ENCODE peak calls at places on chromosomes 16 and 17, in five cellular contexts. D is neuronal stem cell; P is GM04503; J is Caco-2; T is stimulated activated CD8-positive, alpha-beta memory T cell treated with anti-CD3 and anti-CD28 coated beads, Interleukin-2, amount 100 ng/mL, for 1 hour. E is an unnamed sample.
A peak's percentile ranks its signal among the peaks of the same experiment; 100 is the strongest.

GRCh38 chr16:3112058-3112880 is at the start of gene ZNF205:
- DNase-seq in D (peak; percentile 76), P (no peak), J (peak; percentile 84), T (no peak), E (peak; percentile 76)

GRCh38 chr17:74480290-74480689 is 13.9 kb downstream of the CD300A start:
- DNase-seq in D (no peak), P (no peak), J (no peak), T (no peak), E (no peak)

GRCh38 chr17:75084039-75084660 is 3.6 kb upstream of the SLC16A5 start:
- DNase-seq in D (no peak), P (no peak), J (no peak), T (no peak), E (no peak)

GRCh38 chr16:66953462-66954096 is 7.5 kb upstream of the CES3 start:
- DNase-seq in D (no peak), P (no peak), J (peak; percentile 44), T (no peak), E (no peak)

GRCh38 chr16:3965781-3966582 is 85.5 kb upstream of the CREBBP start:
- DNase-seq in D (no peak), P (no peak), J (no peak), T (no peak), E (no peak)

GRCh38 chr17:35089846-35090193 is 26.3 kb upstream of the RFFL start:
- DNase-seq in D (no peak), P (no peak), J (peak; percentile 54), T (no peak), E (peak; percentile 62)

GRCh38 chr17:58315281-58315711 is 13.3 kb downstream of the TSPOAP1 start:
- DNase-seq in D (no peak), P (no peak), J (no peak), T (no peak), E (no peak)

GRCh38 chr16:80804451-80805383 is at the start of gene CDYL2:
- DNase-seq in D (peak; percentile 14), P (no peak), J (peak; percentile 70), T (no peak), E (peak; percentile 75)

GRCh38 chr17:41446806-41447205 is 6.0 kb upstream of the KRT38 start:
- DNase-seq in D (no peak), P (no peak), J (no peak), T (no peak), E (peak; percentile 76)

GRCh38 chr17:34781571-34782108 is 179.6 kb downstream of the CCT6B start:
- DNase-seq in D (peak; percentile 21), P (peak; percentile 3), J (no peak), T (no peak), E (peak; percentile 73)

GRCh38 chr17:67056746-67057490 is 12.6 kb downstream of the CACNG1 start:
- DNase-seq in D (no peak), P (no peak), J (no peak), T (no peak), E (no peak)

GRCh38 chr17:44223574-44224046 is 4.1 kb upstream of the UBTF start:
- DNase-seq in D (no peak), P (no peak), J (no peak), T (no peak), E (peak; percentile 61)

GRCh38 chr17:4950075-4950756 is 703 bp upstream of the ENO3 start:
- DNase-seq in D (no peak), P (no peak), J (no peak), T (no peak), E (peak; percentile 73)

GRCh38 chr16:4689864-4690704 is 3.3 kb upstream of the NUDT16L1 start:
- DNase-seq in D (no peak), P (no peak), J (no peak), T (no peak), E (no peak)

GRCh38 chr17:17682293-17682736 is 1.1 kb downstream of the RAI1 start:
- DNase-seq in D (no peak), P (no peak), J (peak; percentile 64), T (no peak), E (peak; percentile 76)

GRCh38 chr17:67517335-67517734 is 140.3 kb downstream of the PITPNC1 start:
- DNase-seq in D (no peak), P (no peak), J (no peak), T (no peak), E (no peak)

GRCh38 chr17:8964801-8965393 is 610 bp downstream of the PIK3R5 start:
- DNase-seq in D (no peak), P (no peak), J (no peak), T (no peak), E (no peak)

GRCh38 chr17:77131919-77132318 is 8.8 kb upstream of the SEC14L1 start:
- DNase-seq in D (no peak), P (no peak), J (no peak), T (no peak), E (peak; percentile 61)

E was measured in GM23248.